ENCODE peak calls at places on chromosomes 6 and 20, in six cellular contexts. G is HCT116, F is A549, Z is Panc1, Y is GM23338, W is K562. E is an unnamed sample.

GRCh38 chr6:84416043-84416657 is 188.7 kb upstream of the CEP162 start:
- DNase-seq in G (no peak), F (no peak), Y (no peak), W (no peak), Z (no peak), E (no peak)

GRCh38 chr6:47083586-47084047 is 41.5 kb upstream of the ADGRF1 start:
- DNase-seq in Y (no peak), Z (no peak), G (no peak), F (no peak), W (no peak), E (peak)

GRCh38 chr6:34610819-34611477 is 54.8 kb upstream of the SPDEF start:
- DNase-seq in W (peak), F (peak), Z (peak), G (peak), Y (no peak), E (peak)

GRCh38 chr6:151279891-151280290 is 40.1 kb downstream of the AKAP12 start:
- DNase-seq in Y (no peak), W (no peak), F (no peak), Z (no peak), G (no peak), E (no peak)

GRCh38 chr6:21708181-21708580 is 114.6 kb downstream of the SOX4 start:
- DNase-seq in W (no peak), G (no peak), Y (no peak), Z (no peak), F (no peak), E (no peak)

GRCh38 chr20:48603819-48604405 is 223.9 kb downstream of the PREX1 start:
- DNase-seq in G (no peak), Z (no peak), Y (no peak), F (no peak), W (no peak), E (no peak)

GRCh38 chr6:46059608-46060007 is 43.9 kb upstream of the CLIC5 start:
- DNase-seq in Z (no peak), G (no peak), W (no peak), Y (no peak), F (no peak), E (no peak)

GRCh38 chr20:38550274-38550673 is 30.7 kb upstream of the ADIG start:
- DNase-seq in Z (no peak), F (peak), G (no peak), Y (peak), W (peak), E (peak)

GRCh38 chr6:33746036-33746600 is 587 bp downstream of the IP6K3 start:
- DNase-seq in G (no peak), W (no peak), Y (peak), Z (no peak), F (peak), E (no peak)

GRCh38 chr20:64006902-64007301 is 26.0 kb downstream of the PRPF6 start:
- DNase-seq in Z (no peak), W (no peak), G (no peak), Y (no peak), F (no peak), E (no peak)

GRCh38 chr20:64006490-64006889 is 25.6 kb downstream of the PRPF6 start:
- DNase-seq in Z (no peak), F (no peak), Y (no peak), G (no peak), W (no peak), E (no peak)

GRCh38 chr20:64009811-64010387 is 26.1 kb upstream of the C20orf204 start:
- DNase-seq in F (no peak), Z (no peak), Y (no peak), W (no peak), G (no peak), E (no peak)

GRCh38 chr20:64011366-64011779 is 24.6 kb upstream of the C20orf204 start:
- DNase-seq in Y (no peak), Z (no peak), G (no peak), F (no peak), W (no peak), E (no peak)

DNA sequence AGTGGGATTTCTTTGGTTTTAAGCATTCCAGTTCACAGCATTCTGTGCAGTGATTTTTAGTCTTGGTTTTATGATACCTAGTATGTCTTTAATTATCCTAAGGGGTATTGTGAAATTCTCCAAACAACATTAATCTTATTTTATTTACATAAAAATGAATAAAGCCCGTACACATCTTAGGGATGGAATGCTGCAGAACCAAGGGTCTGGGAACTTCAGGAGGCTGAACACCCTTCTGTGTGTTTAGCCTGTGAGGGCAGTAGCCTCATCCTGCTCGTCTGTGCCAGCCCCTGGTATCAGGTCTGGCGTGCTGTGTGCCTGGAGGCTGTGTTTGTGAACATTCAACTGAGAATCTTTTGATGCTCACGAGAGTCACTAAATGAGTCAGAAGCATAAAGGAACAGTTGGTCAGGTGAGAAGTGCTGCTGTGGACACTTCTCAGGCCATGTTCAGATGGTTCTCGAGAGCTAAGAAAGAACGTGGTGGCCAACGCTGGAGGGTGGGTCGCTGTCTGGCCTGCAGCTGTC is 25.2 kb upstream of the C20orf204 start:
- DNase-seq in G (no peak), Y (no peak), F (no peak), Z (no peak), W (no peak), E (no peak)
- TF ChIP-seq REST in G (no peak), Y (no peak), F (no peak), Z (no peak), W (no peak), E (no peak)

DNA sequence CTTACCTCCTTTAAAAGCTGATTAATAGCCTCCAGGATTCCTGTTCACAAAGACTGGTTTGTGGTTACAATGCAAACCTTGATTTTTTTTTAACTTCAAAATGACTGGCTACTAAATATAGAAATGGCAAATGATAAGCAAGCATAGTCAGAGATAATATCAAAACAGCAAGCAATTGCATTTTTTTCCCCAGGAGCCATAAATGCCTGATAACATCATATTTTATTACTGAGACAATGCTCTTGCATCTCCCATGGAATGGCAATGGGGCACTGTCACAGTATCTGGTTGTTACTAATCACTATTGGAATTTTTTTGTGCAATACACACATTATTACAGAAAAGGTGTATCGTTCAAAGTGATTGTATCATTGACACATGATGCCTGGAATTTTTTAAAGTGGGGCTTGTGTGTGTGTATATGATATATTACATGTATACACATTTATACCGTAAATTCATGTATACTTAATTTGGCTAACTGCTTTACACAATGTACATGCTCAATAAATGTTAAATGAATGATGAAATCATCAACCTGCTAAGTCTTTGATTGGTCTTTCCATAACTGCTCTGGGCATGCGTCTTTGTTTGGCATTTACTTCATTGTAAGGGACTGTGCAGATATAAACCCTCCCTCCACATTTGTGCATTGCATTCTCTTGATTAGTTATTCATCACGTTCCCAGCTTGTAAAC is 985 bp upstream of the SALL4 start:
- DNase-seq in G (no peak), W (no peak), F (no peak), Y (no peak), Z (no peak), E (no peak)
- H3K27ac ChIP-seq in G (no peak), W (no peak), F (no peak), Y (no peak), Z (no peak), E (no peak)

GRCh38 chr6:110826236-110827129 is 11.2 kb upstream of the CDK19 start:
- DNase-seq in Y (peak), G (no peak), W (no peak), F (no peak), Z (no peak), E (no peak)

GRCh38 chr6:110831405-110831804 is 16.1 kb upstream of the CDK19 start:
- DNase-seq in Y (no peak), G (no peak), W (no peak), Z (no peak), F (no peak), E (no peak)

GRCh38 chr6:110828396-110828795 is 13.1 kb upstream of the CDK19 start:
- DNase-seq in Y (no peak), W (no peak), G (no peak), Z (no peak), F (no peak), E (no peak)
- TF ChIP-seq REST in Y (no peak), W (no peak), G (no peak), Z (no peak), F (no peak), E (no peak)

GRCh38 chr20:58019850-58020625 is 208.4 kb downstream of the ANKRD60 start:
- DNase-seq in Y (no peak), F (no peak), W (no peak), G (no peak), Z (no peak), E (no peak)
- H3K27ac ChIP-seq in Y (no peak), F (peak), W (no peak), G (no peak), Z (peak), E (no peak)

E was measured in HepG2.